ENCODE peak calls at places on chromosomes 4 and X, in nine cellular contexts. V is SK-N-SH, D is endothelial cell of umbilical vein, W is neural progenitor cell, J is IMR-90, P is mammary epithelial cell, N is fibroblast of lung, X is astrocyte, A is H9. S is an unnamed sample. For H3K4me1, the result is how much of the 10 kb centered on the place peaks cover.

GRCh38 chr4:107736924-107737448 is 17.0 kb upstream of the PAPSS1 start:
- DNase-seq in V (peak), D (peak), W (peak), J (peak), P (no peak), N (peak), X (no peak), A (peak), S (peak)

GRCh38 chrX:130628522-130628921 is 226.7 kb downstream of the RBMX2 start:
- DNase-seq in V (no peak), D (no peak), W (peak), J (no peak), P (no peak), N (no peak), X (no peak), A (no peak), S (no peak)

GRCh38 chr4:53490965-53491622 is 100.2 kb downstream of the LNX1 start:
- DNase-seq in V (peak), D (peak), W (peak), J (peak), P (peak), N (peak), X (peak), A (no peak), S (peak)

GRCh38 chr4:185656467-185656890 is 121.2 kb upstream of the PDLIM3 start:
- DNase-seq in V (no peak), D (peak), W (peak), J (peak), P (peak), N (peak), X (peak), A (peak), S (peak)

GRCh38 chrX:131763674-131764073 is 219.8 kb downstream of the OR13H1 start:
- DNase-seq in V (peak), D (no peak), W (no peak), J (peak), P (peak), N (peak), X (peak), A (no peak), S (peak)

GRCh38 chrX:68084765-68085164 is 348.5 kb downstream of the OPHN1 start:
- DNase-seq in V (no peak), D (no peak), W (no peak), J (peak), P (peak), N (peak), X (peak), A (no peak), S (no peak)

GRCh38 chrX:75156537-75156945 is 458 bp upstream of the ABCB7 start:
- DNase-seq in V (peak), D (peak), W (no peak), J (peak), P (peak), N (peak), X (peak), A (no peak), S (no peak)

GRCh38 chr4:156805696-156806095 is 165.9 kb downstream of the PDGFC start:
- DNase-seq in V (no peak), D (no peak), W (peak), J (no peak), P (peak), N (peak), X (peak), A (no peak), S (no peak)

GRCh38 chr4:52651993-52652672 is 7.0 kb downstream of the USP46 start:
- DNase-seq in V (no peak), D (no peak), W (no peak), J (peak), P (no peak), N (no peak), X (no peak), A (no peak), S (peak)

GRCh38 chrX:104659037-104659744 is 93.2 kb downstream of the IL1RAPL2 start:
- DNase-seq in V (no peak), D (no peak), W (no peak), J (no peak), P (peak), N (peak), X (peak), A (no peak), S (peak)

GRCh38 chr4:52957220-52957686 is 95.1 kb downstream of the RASL11B start:
- DNase-seq in V (peak), D (no peak), W (peak), J (peak), P (no peak), N (peak), X (peak), A (no peak), S (no peak)

GRCh38 chr4:1126506-1126905 is 13.1 kb upstream of the RNF212 start:
- DNase-seq in V (no peak), D (no peak), W (no peak), J (peak), P (no peak), N (peak), X (peak), A (no peak), S (no peak)

GRCh38 chrX:103446665-103447302 is 70.4 kb downstream of the BEX3 start:
- DNase-seq in V (no peak), D (no peak), W (peak), J (peak), P (peak), N (peak), X (peak), A (no peak), S (no peak)

GRCh38 chr4:126405369-126405982 is 1090.7 kb downstream of the FAT4 start:
- DNase-seq in V (no peak), D (peak), W (peak), J (peak), P (peak), N (peak), X (peak), A (peak), S (no peak)

GRCh38 chr4:30385650-30386049 is 334.5 kb upstream of the PCDH7 start:
- DNase-seq in V (no peak), D (peak), W (no peak), J (peak), P (no peak), N (no peak), X (no peak), A (no peak), S (peak)
- H3K4me1 ChIP-seq in V (under half), D (under half), W (under half), J (under half), P (under half), N (under half), X (under half), A (under half), S (under half)

DNA sequence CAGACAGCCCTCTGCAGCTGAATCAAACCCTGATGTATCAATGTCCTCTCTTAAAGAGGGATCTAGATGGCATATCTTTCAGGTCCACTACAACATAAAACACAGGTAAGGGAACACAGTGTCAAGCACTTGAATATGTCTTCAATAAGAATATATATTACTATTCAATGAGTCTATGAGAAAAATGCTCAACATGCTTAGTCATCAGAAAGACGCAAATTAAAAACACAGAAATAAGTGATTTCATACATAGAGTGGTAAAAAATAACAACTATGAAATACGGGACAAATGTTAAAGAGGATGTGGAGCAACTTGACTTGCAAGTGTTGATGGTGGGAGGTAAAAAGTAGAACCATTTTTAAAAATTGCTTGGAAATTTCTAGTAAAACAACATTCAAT is 544.6 kb upstream of the HS3ST1 start:
- DNase-seq in V (no peak), D (no peak), W (no peak), J (no peak), P (no peak), N (no peak), X (no peak), A (no peak), S (no peak)
- H3K4me2 ChIP-seq in V (no peak), D (no peak), W (no peak), J (no peak), P (no peak), N (no peak), X (no peak), A (no peak), S (no peak)

GRCh38 chr4:163110442-163110841 is 56.2 kb downstream of the NAF1 start:
- DNase-seq in V (no peak), D (no peak), W (no peak), J (no peak), P (no peak), N (no peak), X (no peak), A (no peak), S (no peak)

GRCh38 chr4:163108614-163109013 is 58.1 kb downstream of the NAF1 start:
- DNase-seq in V (no peak), D (no peak), W (no peak), J (no peak), P (no peak), N (no peak), X (no peak), A (no peak), S (no peak)

GRCh38 chr4:163113921-163114703 is 52.6 kb downstream of the NAF1 start:
- DNase-seq in V (no peak), D (no peak), W (no peak), J (no peak), P (no peak), N (peak), X (peak), A (no peak), S (no peak)

GRCh38 chr4:163109967-163110366 is 56.7 kb downstream of the NAF1 start:
- DNase-seq in V (no peak), D (no peak), W (no peak), J (no peak), P (no peak), N (no peak), X (no peak), A (no peak), S (no peak)

DNA sequence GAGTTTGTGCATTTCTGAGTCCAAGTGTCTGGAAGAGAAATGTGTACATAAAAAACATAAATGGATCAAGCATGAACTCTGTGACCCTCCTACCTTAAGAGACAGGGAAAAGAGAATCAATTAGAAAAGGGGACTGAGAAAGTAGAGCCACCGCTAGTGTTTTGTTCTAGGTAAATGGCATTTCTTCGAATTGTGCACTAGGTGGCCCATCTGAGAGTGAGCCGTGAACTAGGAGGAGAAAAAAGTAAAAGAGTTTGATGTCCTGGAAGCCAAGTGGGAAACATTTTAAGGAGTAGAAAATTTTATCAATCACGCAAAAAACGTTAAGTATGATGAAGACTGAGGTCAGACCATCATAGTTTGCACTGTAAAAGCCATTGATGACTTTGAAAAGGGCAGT is 55.1 kb downstream of the NAF1 start:
- DNase-seq in V (peak), D (peak), W (peak), J (peak), P (no peak), N (peak), X (no peak), A (no peak), S (peak)
- TF ChIP-seq CTCF in V (peak), D (peak), W (peak), J (peak), P (peak), N (peak), X (peak), A (peak), S (peak)

DNA sequence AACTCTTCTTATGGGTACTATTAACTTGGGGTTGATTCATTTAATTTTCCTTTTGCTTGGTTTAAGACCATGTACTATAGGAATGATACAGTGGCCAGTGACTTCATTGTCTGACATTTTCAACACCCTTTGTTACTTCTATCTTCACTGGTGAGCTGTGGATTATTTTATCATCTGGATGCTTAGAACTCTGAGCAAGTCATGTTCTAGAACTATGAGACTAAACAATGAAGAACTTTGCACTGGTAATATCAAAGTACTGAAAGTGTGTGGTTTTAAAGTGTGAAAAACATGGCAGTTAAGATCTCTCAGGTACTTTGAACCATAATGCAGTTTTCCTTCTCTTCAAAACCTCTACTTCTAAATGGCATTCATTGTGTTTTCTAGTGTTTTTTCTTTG is 47.8 kb downstream of the MAP7D3 start:
- DNase-seq in V (no peak), D (no peak), W (no peak), J (no peak), P (no peak), N (peak), X (no peak), A (no peak), S (no peak)
- H3K4me1 ChIP-seq in V (under half), D (under half), W (under half), J (under half), P (under half), N (under half), X (under half), A (under half), S (under half)

DNA sequence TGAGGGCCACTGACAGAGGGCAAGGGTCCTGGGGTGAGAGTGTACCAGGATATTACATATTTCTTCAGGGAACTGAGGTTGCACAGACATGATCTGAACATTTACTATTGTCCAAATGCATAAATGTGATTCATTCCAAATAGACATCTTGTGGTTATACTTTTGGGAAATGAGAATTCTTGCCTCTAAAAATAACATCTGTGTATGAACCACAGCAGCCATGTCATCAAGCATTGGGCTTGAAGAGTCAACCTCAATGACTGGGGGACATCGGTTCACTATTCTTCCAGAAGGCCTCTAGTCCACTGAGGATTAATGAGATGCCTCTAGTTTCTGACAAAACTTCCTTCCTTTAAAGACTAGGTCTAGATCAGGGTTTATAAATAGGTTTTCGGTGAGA is 193.1 kb upstream of the GPC4 start:
- DNase-seq in V (no peak), D (no peak), W (no peak), J (peak), P (peak), N (peak), X (peak), A (no peak), S (no peak)
- H3K4me2 ChIP-seq in V (no peak), D (no peak), W (no peak), J (no peak), P (no peak), N (no peak), X (no peak), A (no peak), S (no peak)

GRCh38 chr4:38803833-38804653 is 548 bp downstream of the TLR1 start:
- DNase-seq in V (no peak), D (no peak), W (no peak), J (no peak), P (no peak), N (no peak), X (no peak), A (no peak), S (peak)

GRCh38 chr4:38800956-38801450 is 3.6 kb downstream of the TLR1 start:
- DNase-seq in V (no peak), D (no peak), W (no peak), J (no peak), P (no peak), N (peak), X (peak), A (no peak), S (no peak)

GRCh38 chr4:38802561-38803355 is 1.8 kb downstream of the TLR1 start:
- DNase-seq in V (no peak), D (no peak), W (no peak), J (no peak), P (no peak), N (no peak), X (no peak), A (no peak), S (peak)

GRCh38 chr4:38805530-38806145 is 1.0 kb upstream of the TLR1 start:
- DNase-seq in V (no peak), D (peak), W (no peak), J (no peak), P (no peak), N (peak), X (no peak), A (no peak), S (no peak)

GRCh38 chr4:38804654-38805295 is at the start of gene TLR1:
- DNase-seq in V (peak), D (peak), W (peak), J (peak), P (peak), N (peak), X (peak), A (no peak), S (peak)
- TF ChIP-seq CTCF in V (peak), D (peak), W (peak), J (peak), P (peak), N (peak), X (peak), A (peak), S (peak)

GRCh38 chr4:5993063-5993745 is 25.0 kb downstream of the C4orf50 start:
- DNase-seq in V (no peak), D (no peak), W (no peak), J (no peak), P (no peak), N (no peak), X (no peak), A (peak), S (no peak)

GRCh38 chr4:5996641-5997040 is 21.6 kb downstream of the C4orf50 start:
- DNase-seq in V (no peak), D (no peak), W (no peak), J (no peak), P (no peak), N (no peak), X (no peak), A (peak), S (no peak)

GRCh38 chr4:5998333-5998936 is 19.8 kb downstream of the C4orf50 start:
- DNase-seq in V (peak), D (peak), W (peak), J (peak), P (peak), N (peak), X (peak), A (peak), S (peak)

GRCh38 chr4:5993876-5994811 is 24.1 kb downstream of the C4orf50 start:
- DNase-seq in V (no peak), D (no peak), W (no peak), J (no peak), P (no peak), N (no peak), X (no peak), A (peak), S (no peak)

DNA sequence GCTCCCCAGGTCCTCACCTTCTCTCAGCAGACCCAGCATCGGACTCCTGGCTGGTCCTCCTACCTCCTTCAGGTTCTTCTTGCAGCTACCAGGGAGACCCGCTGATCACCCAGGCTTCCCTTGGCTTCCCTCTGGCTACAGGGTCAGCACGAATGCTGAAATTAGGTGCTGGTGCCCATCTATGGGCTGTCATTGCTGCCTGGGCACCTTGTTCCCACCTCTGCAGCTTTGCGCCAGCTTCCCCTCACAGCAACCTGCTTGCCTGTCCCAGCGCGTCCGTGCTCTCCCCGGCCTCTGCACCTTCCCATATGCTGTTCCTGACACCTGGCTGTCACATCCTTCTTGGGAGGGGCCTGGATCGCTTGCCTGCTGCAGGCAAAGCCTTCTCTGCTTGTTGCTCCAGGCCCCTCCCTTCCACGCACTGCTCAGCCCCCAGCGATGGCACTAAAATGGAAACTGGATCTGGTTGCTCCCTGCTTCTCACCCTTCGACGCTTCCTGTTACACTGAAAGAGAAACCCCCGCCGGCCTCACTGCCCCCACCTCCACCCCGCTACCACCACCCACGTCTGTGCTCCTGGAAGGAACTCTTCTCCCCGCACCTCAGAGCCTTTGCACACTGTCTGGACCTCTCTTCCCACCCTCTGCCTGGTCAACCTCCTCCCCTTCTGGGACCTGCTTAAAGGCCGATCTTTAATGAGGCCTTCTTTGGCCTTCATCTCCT is 22.2 kb downstream of the C4orf50 start:
- DNase-seq in V (no peak), D (no peak), W (no peak), J (no peak), P (no peak), N (no peak), X (no peak), A (peak), S (no peak)
- H3K4me1 ChIP-seq in V (under half), D (under half), W (under half), J (under half), P (under half), N (under half), X (under half), A (under half), S (under half)

GRCh38 chr4:84585276-84585675 is 2.3 kb downstream of the CDS1 start:
- DNase-seq in V (no peak), D (no peak), W (no peak), J (no peak), P (no peak), N (no peak), X (no peak), A (no peak), S (no peak)
- H3K4me2 ChIP-seq in V (no peak), D (no peak), W (no peak), J (no peak), P (peak), N (no peak), X (no peak), A (peak), S (peak)

DNA sequence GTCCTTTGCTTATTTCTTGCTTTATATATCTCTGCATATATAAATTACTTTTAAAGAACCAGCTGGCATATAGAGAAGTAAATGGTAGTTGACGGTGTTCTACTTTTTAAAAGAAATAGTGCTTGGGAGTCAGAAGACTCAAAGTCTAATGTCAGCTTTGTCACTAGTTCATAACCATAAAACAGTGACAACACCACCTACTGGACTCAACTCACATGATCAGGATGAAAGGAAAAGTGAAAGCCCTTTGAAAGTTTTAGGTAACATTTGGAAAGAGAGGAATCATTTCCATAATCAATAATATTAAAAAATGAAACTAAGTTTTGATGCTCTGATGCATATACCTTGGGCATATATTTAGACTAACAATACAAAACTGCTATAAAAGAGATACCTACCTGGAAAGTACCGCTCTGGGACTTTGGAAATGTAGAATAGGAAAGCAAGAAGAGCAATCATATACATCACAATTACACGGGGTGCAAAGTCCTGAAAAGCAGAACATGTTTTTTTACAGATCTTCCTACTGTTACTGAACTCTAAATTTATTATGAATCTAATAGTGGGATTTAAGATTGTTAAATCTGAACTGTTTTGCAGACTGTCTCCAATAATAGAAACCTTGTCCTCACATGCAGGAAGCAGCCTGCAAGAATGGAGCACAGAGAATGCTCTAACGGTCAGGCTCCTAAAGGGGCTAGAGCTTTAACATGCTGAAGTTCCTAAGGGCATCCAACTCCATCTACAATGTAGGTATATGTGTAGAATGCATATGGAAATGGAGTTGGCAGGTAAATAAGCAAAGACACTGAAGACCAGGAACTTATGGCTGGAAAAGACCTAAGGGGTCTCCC is 15.6 kb downstream of the PAQR3 start:
- DNase-seq in V (no peak), D (peak), W (no peak), J (no peak), P (no peak), N (no peak), X (no peak), A (no peak), S (no peak)
- TF ChIP-seq CTCF in V (no peak), D (no peak), W (peak), J (no peak), P (peak), N (no peak), X (peak), A (no peak), S (peak)